ENCODE peak calls at places on chromosomes 1 and 21, in eight cellular contexts. E is ascending aorta; O is psoas muscle; K is lower lobe of right lung; D is CD8-positive, alpha-beta T cell; Z is OCI-LY7; H is tibial nerve; I is endothelial cell of umbilical vein. J is an unnamed sample. For H3K36me3, the result is how much of the 10 kb centered on the place peaks cover.

GRCh38 chr1:90945287-90945686 is 76.5 kb downstream of the ZNF644 start:
- DNase-seq in E (no peak), O (no peak), K (no peak), D (no peak), Z (no peak), H (no peak), I (no peak), J (no peak)

GRCh38 chr1:17881761-17882160 is 126.6 kb downstream of the ACTL8 start:
- DNase-seq in E (no peak), O (no peak), K (no peak), D (no peak), Z (no peak), H (no peak), I (no peak), J (no peak)

GRCh38 chr1:204407314-204407971 is 4.2 kb downstream of the PPP1R15B start:
- DNase-seq in E (no peak), O (no peak), K (no peak), D (no peak), Z (no peak), H (no peak), I (no peak), J (no peak)

GRCh38 chr1:228837817-228838716 is 102.8 kb downstream of the RHOU start:
- DNase-seq in E (peak), O (no peak), K (peak), D (no peak), Z (no peak), H (peak), I (peak), J (peak)

GRCh38 chr1:200058341-200058740 is 30.8 kb downstream of the NR5A2 start:
- DNase-seq in E (no peak), O (no peak), K (no peak), D (no peak), Z (no peak), H (no peak), I (no peak), J (no peak)

GRCh38 chr1:94875794-94876193 is 51.1 kb downstream of the CNN3 start:
- DNase-seq in E (no peak), O (no peak), K (no peak), D (no peak), Z (no peak), H (no peak), I (no peak), J (peak)

GRCh38 chr1:119330062-119330939 is 38.3 kb upstream of the HAO2 start:
- DNase-seq in E (no peak), O (no peak), K (no peak), D (no peak), Z (no peak), H (no peak), I (no peak), J (peak)

GRCh38 chr1:161311595-161312181 is 1.9 kb upstream of the MPZ start:
- DNase-seq in E (no peak), O (no peak), K (no peak), D (no peak), Z (no peak), H (no peak), I (no peak), J (no peak)

GRCh38 chr1:55689800-55690199 is 474.6 kb upstream of the USP24 start:
- DNase-seq in E (no peak), O (no peak), K (no peak), D (no peak), Z (no peak), H (no peak), I (no peak), J (no peak)

GRCh38 chr1:91777196-91777595 is 108.8 kb downstream of the TGFBR3 start:
- DNase-seq in E (no peak), O (no peak), K (no peak), D (no peak), Z (no peak), H (no peak), I (no peak), J (no peak)

GRCh38 chr1:93817819-93818569 is 61.0 kb downstream of the DNTTIP2 start:
- DNase-seq in E (peak), O (no peak), K (no peak), D (peak), Z (peak), H (no peak), I (no peak), J (peak)

GRCh38 chr1:82139751-82140468 is 339.2 kb downstream of the ADGRL2 start:
- DNase-seq in E (no peak), O (no peak), K (no peak), D (no peak), Z (no peak), H (no peak), I (no peak), J (peak)

GRCh38 chr21:45226540-45227326 is 61.0 kb downstream of the POFUT2 start:
- DNase-seq in E (no peak), O (no peak), K (no peak), D (peak), Z (no peak), H (no peak), I (no peak), J (peak)

GRCh38 chr1:69569281-69569970 is 1.7 kb downstream of the LRRC7 start:
- DNase-seq in E (no peak), O (no peak), K (no peak), D (no peak), Z (no peak), H (no peak), I (peak), J (no peak)

GRCh38 chr1:204073837-204074273 is 940 bp downstream of the SOX13 start:
- DNase-seq in E (no peak), O (peak), K (no peak), D (no peak), Z (no peak), H (no peak), I (no peak), J (no peak)

GRCh38 chr1:52037402-52037814 is 3.8 kb upstream of the KTI12 start:
- DNase-seq in E (no peak), O (no peak), K (no peak), D (no peak), Z (no peak), H (no peak), I (no peak), J (peak)

GRCh38 chr1:18703041-18703621 is 72.5 kb downstream of the PAX7 start:
- DNase-seq in E (no peak), O (no peak), K (no peak), D (no peak), Z (no peak), H (no peak), I (no peak), J (peak)

GRCh38 chr1:27406354-27406665 is 13.9 kb downstream of the GPR3 start:
- DNase-seq in E (no peak), O (no peak), K (no peak), D (no peak), Z (no peak), H (no peak), I (no peak), J (no peak)

GRCh38 chr1:169106921-169107672 is 607 bp downstream of the ATP1B1 start:
- DNase-seq in E (no peak), O (peak), K (peak), D (no peak), Z (peak), H (no peak), I (peak), J (no peak)

GRCh38 chr1:36359911-36360310 is 25.8 kb downstream of the STK40 start:
- DNase-seq in E (no peak), O (no peak), K (no peak), D (no peak), Z (no peak), H (no peak), I (no peak), J (peak)

GRCh38 chr1:54806931-54807611 is 5.9 kb upstream of the TTC22 start:
- DNase-seq in E (peak), O (no peak), K (no peak), D (peak), Z (no peak), H (no peak), I (no peak), J (peak)

GRCh38 chr1:119631433-119632102 is 16.5 kb downstream of the ZNF697 start:
- DNase-seq in E (peak), O (peak), K (peak), D (no peak), Z (no peak), H (peak), I (peak), J (peak)

GRCh38 chr1:230109871-230110667 is 43.0 kb downstream of the GALNT2 start:
- DNase-seq in E (no peak), O (no peak), K (no peak), D (peak), Z (peak), H (no peak), I (no peak), J (no peak)

GRCh38 chr1:163874070-163874469 is 552.3 kb downstream of the NUF2 start:
- DNase-seq in E (no peak), O (no peak), K (no peak), D (no peak), Z (peak), H (no peak), I (no peak), J (no peak)

GRCh38 chr1:214416417-214417212 is 134.8 kb downstream of the PTPN14 start:
- DNase-seq in E (no peak), O (no peak), K (no peak), D (no peak), Z (no peak), H (no peak), I (peak), J (peak)

GRCh38 chr1:68211781-68212180 is 20.5 kb downstream of the WLS start:
- DNase-seq in E (no peak), O (no peak), K (no peak), D (no peak), Z (no peak), H (no peak), I (no peak), J (no peak)

GRCh38 chr1:30117685-30118084 is 605.7 kb downstream of the MATN1 start:
- DNase-seq in E (no peak), O (no peak), K (no peak), D (no peak), Z (no peak), H (no peak), I (no peak), J (no peak)

GRCh38 chr1:93629101-93630059 is 52.3 kb downstream of the BCAR3 start:
- DNase-seq in E (no peak), O (no peak), K (no peak), D (peak), Z (peak), H (peak), I (peak), J (peak)

GRCh38 chr21:35525443-35525842 is 476.3 kb upstream of the RUNX1 start:
- DNase-seq in E (no peak), O (no peak), K (no peak), D (no peak), Z (peak), H (no peak), I (no peak), J (peak)

GRCh38 chr1:230543085-230543484 is 99.2 kb upstream of the COG2 start:
- DNase-seq in E (no peak), O (no peak), K (no peak), D (no peak), Z (no peak), H (no peak), I (no peak), J (no peak)

GRCh38 chr1:119310301-119310700 is 58.3 kb upstream of the HAO2 start:
- DNase-seq in E (no peak), O (no peak), K (no peak), D (no peak), Z (no peak), H (no peak), I (no peak), J (no peak)

GRCh38 chr1:160101037-160101716 is 2.8 kb upstream of the IGSF8 start:
- DNase-seq in E (peak), O (peak), K (peak), D (peak), Z (peak), H (peak), I (peak), J (peak)

GRCh38 chr1:234842726-234843641 is 233.0 kb upstream of the IRF2BP2 start:
- DNase-seq in E (no peak), O (peak), K (no peak), D (peak), Z (peak), H (no peak), I (no peak), J (no peak)

DNA sequence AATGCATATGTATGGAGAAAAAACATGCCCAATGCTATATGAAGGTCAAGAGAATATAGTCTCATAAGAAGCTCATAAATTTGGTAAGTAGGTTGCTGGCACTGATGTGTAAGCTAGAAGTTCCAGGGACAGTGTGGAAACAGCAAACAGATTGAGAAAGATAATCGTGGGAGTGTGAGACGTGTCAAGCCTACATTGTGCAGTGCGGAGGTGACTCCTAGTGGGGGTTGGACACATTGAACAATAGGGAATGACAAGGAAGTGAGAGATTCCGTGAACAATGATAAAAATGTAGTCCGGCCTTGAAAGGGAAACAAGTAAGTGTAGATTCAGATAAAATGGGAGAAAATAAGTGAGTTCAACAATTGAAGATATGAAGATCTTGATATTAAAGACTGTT is 788.4 kb upstream of the PRMT6 start:
- DNase-seq in E (no peak), O (no peak), K (no peak), D (no peak), Z (no peak), H (no peak), I (no peak), J (peak)
- TF ChIP-seq CTCF in E (no peak), O (no peak), K (no peak), D (no peak), Z (peak), H (no peak), I (no peak), J (peak)

GRCh38 chr1:167095368-167095767 is 1.5 kb downstream of the STYXL2 start:
- DNase-seq in E (no peak), O (no peak), K (no peak), D (no peak), Z (no peak), H (no peak), I (no peak), J (peak)
- H3K4me3 ChIP-seq in E (peak), O (peak), K (no peak), D (no peak), Z (no peak), H (no peak), I (no peak), J (no peak)

GRCh38 chr1:63984891-63985290 is 211.1 kb downstream of the ROR1 start:
- DNase-seq in E (no peak), O (no peak), K (no peak), D (no peak), Z (no peak), H (no peak), I (no peak), J (no peak)

GRCh38 chr1:63991685-63992084 is 211.7 kb upstream of the UBE2U start:
- DNase-seq in E (no peak), O (no peak), K (no peak), D (no peak), Z (no peak), H (no peak), I (no peak), J (no peak)

GRCh38 chr1:63987014-63987630 is 213.3 kb downstream of the ROR1 start:
- DNase-seq in E (no peak), O (no peak), K (no peak), D (no peak), Z (no peak), H (no peak), I (no peak), J (peak)

GRCh38 chr1:63984257-63984626 is 210.4 kb downstream of the ROR1 start:
- DNase-seq in E (no peak), O (no peak), K (no peak), D (no peak), Z (no peak), H (no peak), I (no peak), J (no peak)

GRCh38 chr1:63988941-63989340 is 214.5 kb upstream of the UBE2U start:
- DNase-seq in E (no peak), O (no peak), K (no peak), D (no peak), Z (no peak), H (no peak), I (no peak), J (no peak)
- H3K36me3 ChIP-seq in E (under half), O (under half), K (under half), D (under half), Z (under half), H (under half), I (under half), J (under half)

GRCh38 chr1:153190373-153190772 is 12.9 kb upstream of the LELP1 start:
- DNase-seq in E (no peak), O (no peak), K (no peak), D (no peak), Z (no peak), H (no peak), I (no peak), J (peak)
- TF ChIP-seq CTCF in E (no peak), O (no peak), K (no peak), D (no peak), Z (peak), H (no peak), I (no peak), J (peak)

J was measured in bronchial epithelial cell.